ENCODE peak calls at places on chromosomes 3 and 15, in four cellular contexts. S, V, E and N are unnamed samples.

GRCh38 chr3:69500604-69501003 is 114.7 kb upstream of the FRMD4B start:
- DNase-seq in S (no peak), V (no peak), E (no peak), N (no peak)

GRCh38 chr3:49476563-49476962 is 6.5 kb downstream of the DAG1 start:
- DNase-seq in S (no peak), V (no peak), E (no peak), N (no peak)

GRCh38 chr15:76150508-76150907 is 90.7 kb downstream of the TMEM266 start:
- DNase-seq in S (no peak), V (no peak), E (no peak), N (no peak)

GRCh38 chr3:151599103-151599672 is 134.5 kb upstream of the AADACL2 start:
- DNase-seq in S (no peak), V (no peak), E (no peak), N (no peak)

GRCh38 chr3:12730511-12731234 is 28.4 kb downstream of the TMEM40 start:
- DNase-seq in S (no peak), V (no peak), E (no peak), N (no peak)

GRCh38 chr15:62063851-62064635 is 2.7 kb upstream of the C2CD4A start:
- DNase-seq in S (no peak), V (no peak), E (peak), N (no peak)

GRCh38 chr3:74897006-74897405 is 282.5 kb upstream of the CNTN3 start:
- DNase-seq in S (no peak), V (no peak), E (no peak), N (peak)

GRCh38 chr15:99863527-99864198 is 130.4 kb upstream of the LYSMD4 start:
- DNase-seq in S (peak), V (no peak), E (no peak), N (peak)

DNA sequence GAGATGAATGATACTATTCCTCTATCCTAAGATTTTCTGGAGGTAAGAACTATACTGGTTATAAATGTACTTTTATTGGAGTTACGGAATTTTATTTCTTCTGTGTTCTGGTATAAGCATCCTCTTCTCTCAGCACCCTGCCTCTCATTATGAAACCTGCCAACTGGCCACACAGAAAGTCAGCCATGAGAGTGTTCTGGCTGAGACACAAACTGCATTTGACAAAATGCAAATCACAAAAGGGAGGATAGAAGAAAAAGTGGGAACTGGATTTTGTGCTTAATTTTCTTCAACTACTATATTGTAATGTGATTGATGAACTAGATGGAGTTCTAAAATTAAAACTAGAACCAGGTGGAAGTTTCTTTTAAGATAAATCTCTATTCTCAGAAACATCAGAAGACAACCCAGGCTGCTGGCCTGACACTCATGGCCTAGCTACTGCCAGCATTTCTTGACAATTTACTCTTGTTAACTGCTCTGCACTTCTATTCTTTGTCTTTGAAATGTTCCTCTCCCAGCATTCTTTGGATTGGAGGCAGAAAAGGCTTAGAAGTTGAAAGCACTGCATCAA is 143.1 kb downstream of the WDR76 start:
- DNase-seq in S (no peak), V (no peak), E (no peak), N (no peak)
- TF ChIP-seq CTCF in S (no peak), V (no peak), E (no peak), N (no peak)

DNA sequence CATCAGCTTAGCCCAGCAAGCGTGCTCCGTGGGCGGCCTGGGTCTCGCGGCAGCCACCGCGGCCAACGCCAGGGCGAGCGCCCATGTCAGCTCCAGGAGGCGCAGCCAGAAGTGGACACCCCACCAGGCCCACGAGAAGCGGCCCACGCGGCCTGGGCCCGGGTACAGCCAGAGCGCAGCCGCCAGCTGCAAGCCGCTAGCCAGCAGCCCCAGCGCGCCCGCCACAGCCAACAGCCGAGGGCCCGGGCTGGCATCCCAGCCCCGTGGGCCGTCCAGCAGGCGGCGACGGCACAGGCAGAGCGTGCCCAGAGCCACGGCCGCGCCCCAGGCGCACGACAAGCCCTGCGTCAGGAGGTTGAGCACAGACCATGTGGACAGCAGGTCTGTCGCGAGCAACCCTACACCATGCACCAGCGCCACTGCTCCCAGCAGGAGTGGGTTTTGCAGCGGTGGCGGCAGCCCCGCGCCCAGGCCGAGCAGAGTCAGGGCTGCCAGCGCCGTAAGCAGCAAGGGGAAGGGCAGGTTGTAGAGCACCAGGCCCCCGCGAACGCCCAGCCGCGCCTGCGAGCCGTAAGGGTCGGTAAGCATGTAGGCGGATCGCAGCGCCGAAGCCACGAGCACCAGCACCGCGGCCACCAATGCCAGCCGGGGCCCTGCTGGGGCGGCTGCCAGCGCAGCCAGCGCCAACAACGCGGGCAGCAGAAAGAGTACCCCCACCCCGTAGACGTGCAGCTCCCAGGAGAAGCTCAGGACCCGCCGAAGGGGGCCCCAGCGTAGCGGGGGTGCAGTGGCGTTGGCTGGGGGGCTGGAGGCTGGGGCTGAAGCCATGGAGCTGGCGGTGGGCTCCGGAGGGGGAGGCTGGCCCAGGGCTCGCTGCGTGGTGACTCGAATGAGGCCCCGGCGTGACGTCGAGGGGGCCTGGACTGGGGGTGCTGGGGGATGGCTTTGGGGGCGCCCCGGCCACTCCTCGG is 4.9 kb downstream of the PRRT3 start:
- DNase-seq in S (peak), V (peak), E (peak), N (peak)
- TF ChIP-seq CTCF in S (peak), V (no peak), E (peak), N (peak)

DNA sequence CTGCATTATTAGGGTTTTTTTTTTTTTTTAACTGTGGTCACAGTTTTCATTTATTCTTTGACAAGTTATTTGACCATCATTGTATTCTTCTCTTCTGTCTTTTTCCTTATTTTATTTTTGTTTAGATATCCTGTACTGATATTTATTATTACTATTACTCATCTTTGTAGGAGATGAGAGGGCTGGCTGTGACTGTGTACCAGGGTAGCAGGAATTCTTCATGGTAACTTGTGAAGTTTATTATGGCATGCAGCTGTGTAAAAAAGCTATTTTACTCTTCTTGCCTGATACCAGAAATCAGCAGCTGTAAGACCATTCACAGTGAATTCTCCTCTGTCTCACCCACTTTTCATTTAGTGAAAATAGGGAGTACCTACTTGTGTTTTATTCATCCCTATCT is 44.5 kb downstream of the ATP6V1A start:
- DNase-seq in S (peak), V (no peak), E (no peak), N (peak)
- TF ChIP-seq CTCF in S (no peak), V (no peak), E (no peak), N (no peak)

GRCh38 chr3:175957427-175957826 is 1098.3 kb downstream of the NAALADL2 start:
- DNase-seq in S (no peak), V (no peak), E (no peak), N (no peak)

GRCh38 chr3:175951047-175951694 is 1092.0 kb downstream of the NAALADL2 start:
- DNase-seq in S (peak), V (no peak), E (no peak), N (no peak)

DNA sequence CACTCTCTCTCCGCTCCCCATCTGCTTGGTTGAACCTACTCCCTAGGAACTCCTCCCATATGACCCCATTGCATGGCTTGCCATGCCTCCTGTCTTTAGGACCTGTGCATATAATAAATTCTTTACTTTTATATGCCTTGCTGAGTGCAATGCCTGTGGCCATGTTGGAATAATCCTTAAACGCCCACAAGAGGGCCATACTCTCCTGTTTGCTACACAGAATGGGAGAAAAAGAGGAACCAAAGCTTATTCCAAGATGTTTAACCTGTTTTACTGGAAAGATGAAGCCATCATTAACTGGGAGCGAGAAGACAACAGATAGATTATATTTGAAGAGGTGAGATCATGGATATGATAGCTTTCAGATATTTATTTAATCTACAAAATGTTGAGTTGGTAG is 1097.8 kb downstream of the NAALADL2 start:
- DNase-seq in S (peak), V (no peak), E (peak), N (peak)
- TF ChIP-seq CTCF in S (peak), V (no peak), E (peak), N (peak)